ENCODE peak calls at places on chromosomes 3 and 15, in five cellular contexts. A, N, U, V and B are unnamed samples.

GRCh38 chr3:66239513-66240135 is 18.8 kb downstream of the SLC25A26 start:
- DNase-seq in A (no peak), N (no peak), U (no peak), V (no peak), B (no peak)

GRCh38 chr3:158347966-158348365 is 223.0 kb upstream of the MLF1 start:
- DNase-seq in A (no peak), N (peak; percentile 42), U (no peak), V (no peak), B (no peak)

GRCh38 chr15:31311735-31312134 is 14.9 kb upstream of the KLF13 start:
- DNase-seq in A (no peak), N (no peak), U (no peak), V (no peak), B (no peak)

GRCh38 chr3:46880884-46881818 is 3.6 kb downstream of the PTH1R start:
- DNase-seq in A (no peak), N (no peak), U (no peak), V (no peak), B (no peak)

GRCh38 chr3:30181546-30181945 is 424.9 kb upstream of the TGFBR2 start:
- DNase-seq in A (no peak), N (peak; percentile 60), U (no peak), V (no peak), B (no peak)

GRCh38 chr3:129228891-129229585 is 20.4 kb upstream of the COPG1 start:
- DNase-seq in A (peak; percentile 54), N (peak; percentile 75), U (no peak), V (peak; percentile 56), B (no peak)

GRCh38 chr3:129593595-129594339 is 12.7 kb downstream of the PLXND1 start:
- DNase-seq in A (peak; percentile 76), N (no peak), U (no peak), V (no peak), B (no peak)

GRCh38 chr3:134008630-134009156 is 21.0 kb downstream of the SLCO2A1 start:
- DNase-seq in A (no peak), N (peak; percentile 60), U (no peak), V (no peak), B (no peak)

GRCh38 chr3:130963878-130964277 is 62.7 kb downstream of the ASTE1 start:
- DNase-seq in A (no peak), N (peak; percentile 95), U (no peak), V (no peak), B (no peak)

GRCh38 chr3:179732661-179733348 is 80.0 kb downstream of the USP13 start:
- DNase-seq in A (peak; percentile 61), N (no peak), U (no peak), V (no peak), B (no peak)

GRCh38 chr3:39065197-39065596 is 13.4 kb downstream of the WDR48 start:
- DNase-seq in A (no peak), N (peak; percentile 77), U (no peak), V (peak; percentile 71), B (no peak)

GRCh38 chr3:5093786-5094185 is 28.3 kb upstream of the ARL8B start:
- DNase-seq in A (no peak), N (peak; percentile 49), U (no peak), V (no peak), B (no peak)

GRCh38 chr15:52257734-52258062 is 37.9 kb downstream of the MYO5C start:
- DNase-seq in A (no peak), N (peak; percentile 57), U (no peak), V (no peak), B (no peak)

GRCh38 chr3:39808467-39809180 is 785 bp upstream of the MYRIP start:
- DNase-seq in A (no peak), N (no peak), U (no peak), V (no peak), B (no peak)

GRCh38 chr3:72587282-72587681 is 261.0 kb downstream of the SHQ1 start:
- DNase-seq in A (no peak), N (no peak), U (no peak), V (no peak), B (no peak)

GRCh38 chr3:85785766-85786165 is 827.0 kb downstream of the CADM2 start:
- DNase-seq in A (no peak), N (peak; percentile 23), U (no peak), V (no peak), B (no peak)

GRCh38 chr15:81747477-81747876 is 298.3 kb downstream of the MEX3B start:
- DNase-seq in A (no peak), N (no peak), U (no peak), V (no peak), B (no peak)

GRCh38 chr3:56788506-56788905 is 13.2 kb downstream of the ARHGEF3 start:
- DNase-seq in A (no peak), N (no peak), U (no peak), V (no peak), B (no peak)

GRCh38 chr3:6204891-6205290 is 656.0 kb upstream of the GRM7 start:
- DNase-seq in A (no peak), N (no peak), U (no peak), V (no peak), B (no peak)

GRCh38 chr15:74202461-74203401 is at the start of gene STRA6:
- DNase-seq in A (no peak), N (peak; percentile 82), U (no peak), V (peak; percentile 52), B (no peak)

GRCh38 chr3:18087963-18088362 is 337.2 kb downstream of the SATB1 start:
- DNase-seq in A (no peak), N (no peak), U (no peak), V (no peak), B (no peak)

GRCh38 chr3:52023860-52024764 is 28.4 kb upstream of the RPL29 start:
- DNase-seq in A (no peak), N (no peak), U (no peak), V (no peak), B (no peak)

GRCh38 chr15:36877796-36878744 is 222.3 kb downstream of the MEIS2 start:
- DNase-seq in A (peak; percentile 45), N (no peak), U (no peak), V (no peak), B (no peak)

GRCh38 chr3:126872701-126873100 is 110.2 kb upstream of the PLXNA1 start:
- DNase-seq in A (no peak), N (no peak), U (no peak), V (no peak), B (no peak)

GRCh38 chr3:61233828-61234227 is 17.4 kb downstream of the FHIT start:
- DNase-seq in A (no peak), N (no peak), U (no peak), V (no peak), B (no peak)

GRCh38 chr15:51758645-51759044 is 7.2 kb downstream of the TMOD2 start:
- DNase-seq in A (no peak), N (peak; percentile 66), U (no peak), V (no peak), B (no peak)

GRCh38 chr15:70584441-70584837 is 178.9 kb downstream of the UACA start:
- DNase-seq in A (no peak), N (no peak), U (no peak), V (no peak), B (no peak)

GRCh38 chr15:70586241-70586640 is 177.1 kb downstream of the UACA start:
- DNase-seq in A (no peak), N (no peak), U (no peak), V (no peak), B (no peak)

GRCh38 chr15:70582143-70582945 is 181.0 kb downstream of the UACA start:
- DNase-seq in A (no peak), N (peak; percentile 79), U (no peak), V (no peak), B (no peak)

GRCh38 chr15:70585707-70586034 is 177.7 kb downstream of the UACA start:
- DNase-seq in A (no peak), N (no peak), U (no peak), V (no peak), B (no peak)

DNA sequence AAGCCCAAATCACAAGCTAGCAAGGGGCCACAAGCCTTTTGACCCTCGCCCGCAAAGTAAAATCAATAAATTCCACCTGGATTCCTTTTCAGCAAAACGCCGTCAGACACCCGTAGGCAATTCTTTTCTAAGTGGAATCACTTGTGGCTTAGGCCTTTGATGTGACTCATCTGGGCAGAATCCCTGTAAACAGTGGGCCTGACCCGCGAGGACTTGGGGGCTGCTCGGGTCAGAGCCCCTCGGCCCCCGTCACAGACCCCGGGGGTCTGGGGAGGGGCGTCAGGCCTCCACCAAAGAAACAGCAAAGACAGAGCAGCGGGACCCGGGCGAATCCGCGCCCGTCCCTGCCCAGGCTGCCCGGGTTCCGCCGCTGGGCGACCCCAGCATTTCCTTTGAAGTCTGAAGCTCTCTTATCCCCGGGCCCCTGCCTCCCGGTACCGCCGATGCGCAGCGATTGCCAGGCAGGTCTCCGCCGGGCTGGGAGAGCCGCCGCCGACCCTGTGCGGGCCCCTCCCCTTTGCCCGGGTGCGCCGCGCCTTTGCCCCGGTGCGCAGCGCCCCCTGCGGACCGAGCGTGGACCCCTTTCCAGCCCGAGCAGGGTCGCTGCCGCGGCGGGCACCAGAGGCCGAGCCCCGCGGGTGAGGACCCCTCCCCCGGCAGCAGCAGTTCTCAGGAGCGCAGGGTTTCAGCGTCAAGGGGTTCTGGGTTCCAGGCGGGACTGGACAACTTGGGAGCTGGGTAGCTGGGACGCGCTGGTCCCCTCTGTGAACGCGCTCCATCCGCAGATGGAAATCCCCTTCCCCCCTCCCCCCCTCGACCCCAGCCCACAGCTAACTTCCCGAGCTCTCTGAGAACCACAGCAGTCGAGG is 178.3 kb downstream of the UACA start:
- DNase-seq in A (no peak), N (peak; percentile 43), U (peak; percentile 33), V (no peak), B (no peak)
- TF ChIP-seq CTCF in A (peak; percentile 49), N (peak; percentile 47), U (peak; percentile 76), V (no peak), B (peak; percentile 81)

DNA sequence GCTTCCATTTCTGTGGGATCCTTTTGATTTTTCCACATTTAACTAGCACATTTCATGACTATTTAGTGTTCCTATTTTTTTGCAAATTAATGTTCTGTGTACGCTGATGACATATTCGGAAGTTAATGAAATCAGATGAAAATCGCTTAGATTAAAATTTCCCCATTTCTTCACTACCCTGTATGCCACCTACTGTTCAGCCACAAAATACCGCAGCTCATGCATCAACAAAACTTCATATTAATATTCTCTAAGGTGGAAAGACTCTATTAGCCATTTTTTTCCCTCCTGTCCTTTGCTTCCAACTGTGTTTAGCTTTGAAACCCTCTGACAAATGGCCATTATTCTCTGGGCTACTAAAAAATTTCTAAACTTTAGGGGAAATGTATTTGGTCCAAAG is 300.6 kb downstream of the MECOM start:
- DNase-seq in A (no peak), N (peak; percentile 30), U (no peak), V (no peak), B (no peak)
- TF ChIP-seq CTCF in A (no peak), N (peak; percentile 44), U (no peak), V (no peak), B (peak; percentile 71)

GRCh38 chr3:141192345-141192744 is 39.3 kb upstream of the PXYLP1 start:
- DNase-seq in A (peak; percentile 97), N (peak; percentile 97), U (peak; percentile 99), V (peak; percentile 79), B (peak; percentile 97)
- TF ChIP-seq CTCF in A (peak; percentile 98), N (peak; percentile 98), U (peak; percentile 99), V (peak; percentile 100), B (peak; percentile 99)

GRCh38 chr15:83604549-83604948 is 49.4 kb upstream of the ADAMTSL3 start:
- DNase-seq in A (no peak), N (no peak), U (no peak), V (no peak), B (no peak)

GRCh38 chr15:83605049-83605448 is 48.9 kb upstream of the ADAMTSL3 start:
- DNase-seq in A (no peak), N (no peak), U (no peak), V (no peak), B (no peak)

GRCh38 chr15:83610132-83610531 is 43.8 kb upstream of the ADAMTSL3 start:
- DNase-seq in A (no peak), N (no peak), U (no peak), V (no peak), B (no peak)

GRCh38 chr15:83602021-83602420 is 51.9 kb upstream of the ADAMTSL3 start:
- DNase-seq in A (no peak), N (no peak), U (no peak), V (no peak), B (no peak)

GRCh38 chr15:83605595-83605994 is 48.3 kb upstream of the ADAMTSL3 start:
- DNase-seq in A (no peak), N (no peak), U (no peak), V (no peak), B (no peak)
- TF ChIP-seq CTCF in A (no peak), N (no peak), U (no peak), V (no peak), B (no peak)